ENCODE peak calls at places on chromosomes 16 and 17, in seven cellular contexts. J, N, A, X, B, S and Y are unnamed samples.

GRCh38 chr17:77887464-77888241 is 70.8 kb upstream of the TNRC6C start:
- DNase-seq in J (no peak), N (peak), A (no peak), X (no peak), B (no peak), S (peak), Y (peak)

GRCh38 chr16:87231295-87231694 is 85.9 kb downstream of the C16orf95 start:
- DNase-seq in J (no peak), N (no peak), A (no peak), X (no peak), B (no peak), S (no peak), Y (peak)

GRCh38 chr17:32015245-32016013 is 8.2 kb downstream of the LRRC37B start:
- DNase-seq in J (no peak), N (no peak), A (no peak), X (no peak), B (no peak), S (no peak), Y (peak)

GRCh38 chr17:60390881-60391418 is 983 bp downstream of the USP32 start:
- DNase-seq in J (peak), N (peak), A (no peak), X (no peak), B (no peak), S (peak), Y (no peak)

GRCh38 chr16:78667675-78668074 is 568.2 kb downstream of the WWOX start:
- DNase-seq in J (no peak), N (no peak), A (no peak), X (no peak), B (no peak), S (no peak), Y (no peak)

GRCh38 chr16:642189-643049 is 791 bp downstream of the MCRIP2 start:
- DNase-seq in J (peak), N (peak), A (no peak), X (no peak), B (no peak), S (peak), Y (peak)

GRCh38 chr16:20669691-20670090 is 27.8 kb downstream of the ACSM1 start:
- DNase-seq in J (no peak), N (no peak), A (no peak), X (no peak), B (no peak), S (no peak), Y (no peak)

GRCh38 chr16:361872-362701 is 8.3 kb downstream of the MRPL28 start:
- DNase-seq in J (peak), N (peak), A (peak), X (no peak), B (peak), S (peak), Y (peak)

GRCh38 chr16:2357331-2357730 is 16.8 kb upstream of the ABCA3 start:
- DNase-seq in J (no peak), N (no peak), A (no peak), X (no peak), B (no peak), S (no peak), Y (no peak)

GRCh38 chr17:77774182-77774581 is 184.3 kb upstream of the TNRC6C start:
- DNase-seq in J (peak), N (no peak), A (no peak), X (no peak), B (no peak), S (no peak), Y (no peak)

GRCh38 chr16:74735162-74735452 is 34.4 kb upstream of the MLKL start:
- DNase-seq in J (no peak), N (no peak), A (no peak), X (no peak), B (no peak), S (no peak), Y (no peak)

GRCh38 chr16:65867276-65867990 is 499.1 kb upstream of the CDH5 start:
- DNase-seq in J (peak), N (no peak), A (no peak), X (no peak), B (no peak), S (no peak), Y (no peak)

GRCh38 chr16:70378869-70379493 is 32.3 kb downstream of the DDX19A start:
- DNase-seq in J (no peak), N (no peak), A (no peak), X (no peak), B (no peak), S (no peak), Y (no peak)

GRCh38 chr17:49497147-49498036 is 2.3 kb downstream of the NGFR start:
- DNase-seq in J (peak), N (no peak), A (no peak), X (no peak), B (no peak), S (no peak), Y (peak)

GRCh38 chr17:69335018-69335417 is 8.1 kb upstream of the ABCA5 start:
- DNase-seq in J (peak), N (peak), A (peak), X (no peak), B (no peak), S (peak), Y (peak)

GRCh38 chr16:29901607-29901945 is 1.3 kb downstream of the ASPHD1 start:
- DNase-seq in J (peak), N (no peak), A (no peak), X (no peak), B (no peak), S (no peak), Y (no peak)

GRCh38 chr17:50256826-50257573 is 17.3 kb upstream of the TMEM92 start:
- DNase-seq in J (peak), N (no peak), A (no peak), X (no peak), B (no peak), S (no peak), Y (no peak)

GRCh38 chr16:68636064-68636551 is 9.0 kb upstream of the CDH3 start:
- DNase-seq in J (no peak), N (no peak), A (no peak), X (no peak), B (no peak), S (no peak), Y (no peak)

GRCh38 chr17:76232342-76232741 is 8.0 kb downstream of the RNF157 start:
- DNase-seq in J (no peak), N (no peak), A (no peak), X (no peak), B (no peak), S (no peak), Y (no peak)

GRCh38 chr16:18975109-18975508 is 8.6 kb upstream of the TMC7 start:
- DNase-seq in J (no peak), N (no peak), A (no peak), X (no peak), B (no peak), S (no peak), Y (no peak)

GRCh38 chr16:974606-975312 is 4.0 kb upstream of the LMF1 start:
- DNase-seq in J (peak), N (no peak), A (no peak), X (no peak), B (no peak), S (no peak), Y (no peak)

GRCh38 chr17:13600475-13601316 is 1.0 kb downstream of the HS3ST3A1 start:
- DNase-seq in J (peak), N (no peak), A (no peak), X (no peak), B (no peak), S (peak), Y (no peak)

GRCh38 chr17:82518826-82519810 is at the start of gene FOXK2:
- DNase-seq in J (peak), N (peak), A (peak), X (peak), B (peak), S (peak), Y (peak)

GRCh38 chr17:35568561-35568960 is 7.9 kb upstream of the SLFN14 start:
- DNase-seq in J (peak), N (peak), A (no peak), X (no peak), B (no peak), S (peak), Y (peak)

GRCh38 chr16:85662036-85662812 is 26.5 kb downstream of the GINS2 start:
- DNase-seq in J (no peak), N (no peak), A (no peak), X (no peak), B (no peak), S (no peak), Y (no peak)

GRCh38 chr17:82775033-82775823 is 23.4 kb downstream of the TBCD start:
- DNase-seq in J (peak), N (peak), A (peak), X (no peak), B (no peak), S (peak), Y (peak)

GRCh38 chr17:12627776-12628491 is 37.8 kb upstream of the MYOCD start:
- DNase-seq in J (no peak), N (peak), A (no peak), X (no peak), B (no peak), S (no peak), Y (no peak)

GRCh38 chr16:69036399-69037091 is 68.9 kb upstream of the HAS3 start:
- DNase-seq in J (no peak), N (no peak), A (no peak), X (no peak), B (no peak), S (no peak), Y (no peak)

GRCh38 chr17:48868916-48869500 is 23.6 kb upstream of the ATP5MC1 start:
- DNase-seq in J (no peak), N (no peak), A (no peak), X (no peak), B (no peak), S (no peak), Y (no peak)

GRCh38 chr16:88696441-88696840 is 9.8 kb downstream of the RNF166 start:
- DNase-seq in J (no peak), N (no peak), A (no peak), X (no peak), B (no peak), S (no peak), Y (no peak)

GRCh38 chr16:81582655-81583441 is 138.2 kb downstream of the CMIP start:
- DNase-seq in J (no peak), N (peak), A (no peak), X (no peak), B (no peak), S (peak), Y (no peak)

GRCh38 chr17:59427425-59427921 is 96.0 kb downstream of the YPEL2 start:
- DNase-seq in J (no peak), N (no peak), A (no peak), X (no peak), B (no peak), S (no peak), Y (peak)

GRCh38 chr16:85571813-85572619 is 41.1 kb upstream of the GSE1 start:
- DNase-seq in J (no peak), N (no peak), A (no peak), X (no peak), B (no peak), S (no peak), Y (no peak)

GRCh38 chr17:75824591-75825518 is 19.3 kb downstream of the UNC13D start:
- DNase-seq in J (no peak), N (no peak), A (no peak), X (no peak), B (no peak), S (no peak), Y (no peak)

GRCh38 chr16:4613636-4614570 is 785 bp downstream of the UBALD1 start:
- DNase-seq in J (peak), N (peak), A (no peak), X (no peak), B (no peak), S (no peak), Y (no peak)

GRCh38 chr16:87435399-87436224 is 43.5 kb downstream of the MAP1LC3B start:
- DNase-seq in J (peak), N (no peak), A (no peak), X (no peak), B (no peak), S (no peak), Y (no peak)

GRCh38 chr17:79296290-79296689 is 221.7 kb downstream of the ENGASE start:
- DNase-seq in J (no peak), N (no peak), A (no peak), X (no peak), B (no peak), S (no peak), Y (no peak)

GRCh38 chr16:67535201-67535600 is 6.6 kb downstream of the RIPOR1 start:
- DNase-seq in J (no peak), N (no peak), A (no peak), X (no peak), B (no peak), S (no peak), Y (no peak)

GRCh38 chr16:70162041-70162451 is 11.5 kb upstream of the CLEC18C start:
- DNase-seq in J (peak), N (peak), A (no peak), X (no peak), B (no peak), S (no peak), Y (peak)

GRCh38 chr16:13390093-13390985 is 488.9 kb downstream of the SHISA9 start:
- DNase-seq in J (no peak), N (no peak), A (no peak), X (peak), B (no peak), S (no peak), Y (no peak)
- TF ChIP-seq JUND in J (no peak), N (no peak), A (no peak), X (peak), B (no peak), S (no peak), Y (no peak)

DNA sequence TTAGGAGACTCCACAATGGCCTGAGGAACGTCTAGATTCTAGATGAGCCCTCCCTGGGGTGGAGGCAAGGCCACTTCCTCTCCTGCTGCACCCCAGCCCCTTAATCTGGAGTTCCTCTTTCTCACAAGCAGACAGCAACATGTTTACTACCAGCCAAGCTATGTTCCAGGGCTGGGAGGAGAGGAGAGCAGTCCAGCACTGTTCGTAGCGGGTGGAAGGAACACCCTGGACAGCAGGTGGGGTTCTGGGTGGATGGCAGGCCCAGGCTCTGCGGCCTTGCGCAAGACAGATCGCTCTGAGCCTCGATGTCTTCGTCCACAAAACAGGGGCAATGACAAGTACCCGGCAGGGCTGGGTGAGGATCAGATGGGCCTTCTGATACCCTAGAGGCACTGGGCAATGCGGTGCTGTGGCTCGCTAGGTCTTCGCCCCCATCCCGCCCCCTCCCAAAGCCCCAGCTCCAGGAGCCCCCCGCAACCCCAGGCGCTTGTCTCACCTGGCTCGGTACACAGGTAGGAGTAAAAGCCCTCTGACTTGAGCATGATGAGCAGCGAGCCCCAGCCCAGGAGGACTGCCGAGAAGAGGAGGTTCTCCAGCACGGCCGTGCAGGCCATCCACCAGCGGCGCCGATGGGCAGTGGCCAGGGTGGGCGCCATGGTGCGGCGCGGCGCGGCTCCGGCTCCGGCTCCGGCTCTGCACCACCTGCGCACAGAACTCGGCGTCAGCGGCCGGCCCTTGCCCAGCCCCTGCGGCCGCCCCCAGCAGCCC is 1.2 kb downstream of the SLC43A2 start:
- DNase-seq in J (no peak), N (no peak), A (no peak), X (no peak), B (no peak), S (peak), Y (no peak)
- TF ChIP-seq JUND in J (no peak), N (no peak), A (no peak), X (no peak), B (no peak), S (no peak), Y (no peak)

GRCh38 chr16:15053904-15054303 is 2.0 kb downstream of the NTAN1 start:
- DNase-seq in J (no peak), N (no peak), A (no peak), X (no peak), B (no peak), S (no peak), Y (no peak)

GRCh38 chr16:15054357-15055140 is 1.3 kb downstream of the NTAN1 start:
- DNase-seq in J (no peak), N (no peak), A (no peak), X (no peak), B (no peak), S (no peak), Y (no peak)

GRCh38 chr16:15057755-15058417 is 2.0 kb upstream of the NTAN1 start:
- DNase-seq in J (no peak), N (no peak), A (no peak), X (no peak), B (no peak), S (no peak), Y (no peak)

GRCh38 chr16:15052747-15053476 is 3.0 kb downstream of the NTAN1 start:
- DNase-seq in J (no peak), N (no peak), A (no peak), X (no peak), B (no peak), S (no peak), Y (peak)

GRCh38 chr16:15055141-15056053 is 477 bp downstream of the NTAN1 start:
- DNase-seq in J (no peak), N (peak), A (no peak), X (no peak), B (no peak), S (peak), Y (no peak)
- TF ChIP-seq JUND in J (no peak), N (no peak), A (no peak), X (no peak), B (no peak), S (no peak), Y (no peak)

DNA sequence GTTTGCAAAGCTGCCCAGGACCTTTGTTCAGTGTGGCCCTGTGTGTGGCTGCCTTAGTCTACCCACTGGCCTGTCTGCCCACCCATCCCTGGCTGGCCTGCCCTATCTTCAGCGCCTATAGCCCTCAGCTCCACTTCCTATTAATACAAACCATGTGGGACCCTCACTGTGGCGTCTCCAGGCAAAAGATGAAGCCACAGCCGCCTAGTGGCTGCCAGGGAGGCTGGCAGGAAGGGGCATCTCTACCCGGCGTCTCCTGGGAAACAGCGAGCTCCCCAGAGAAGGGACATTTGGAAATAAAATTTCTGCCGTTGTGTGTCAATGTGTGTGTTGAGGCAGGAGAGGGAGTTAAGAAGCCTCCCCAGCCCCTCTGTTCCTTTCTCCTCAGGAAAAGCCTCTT is 31.5 kb downstream of the NEUROD2 start:
- DNase-seq in J (peak), N (peak), A (peak), X (no peak), B (no peak), S (no peak), Y (peak)
- TF ChIP-seq JUND in J (no peak), N (no peak), A (no peak), X (no peak), B (no peak), S (no peak), Y (no peak)

GRCh38 chr16:11308493-11309283 is 27.6 kb upstream of the PRM1 start:
- DNase-seq in J (no peak), N (peak), A (no peak), X (peak), B (no peak), S (no peak), Y (no peak)

GRCh38 chr16:11310634-11310977 is 29.5 kb upstream of the PRM1 start:
- DNase-seq in J (no peak), N (no peak), A (no peak), X (no peak), B (no peak), S (no peak), Y (no peak)

GRCh38 chr16:11307639-11308492 is 26.7 kb upstream of the PRM1 start:
- DNase-seq in J (no peak), N (no peak), A (no peak), X (no peak), B (no peak), S (no peak), Y (no peak)

GRCh38 chr16:11310997-11311561 is 29.9 kb upstream of the PRM1 start:
- DNase-seq in J (no peak), N (no peak), A (no peak), X (peak), B (no peak), S (no peak), Y (no peak)

GRCh38 chr16:11309895-11310633 is 28.9 kb upstream of the PRM1 start:
- DNase-seq in J (no peak), N (peak), A (no peak), X (peak), B (no peak), S (no peak), Y (no peak)
- TF ChIP-seq JUND in J (no peak), N (peak), A (no peak), X (no peak), B (no peak), S (no peak), Y (no peak)